ENCODE peak calls at places on chromosome 20, in eight cellular contexts. E is AG10803; U is fibroblast of the aortic adventitia; B is HepG2; H is right lobe of liver; X is CD8-positive, alpha-beta memory T cell; Q is fibroblast of pulmonary artery; G is lower leg skin. W is an unnamed sample.

GRCh38 chr20:15708984-15709598 is 864.2 kb downstream of the KIF16B start:
- DNase-seq in B (peak), Q (peak), U (no peak), X (no peak), H (peak), E (no peak), G (no peak), W (peak)

GRCh38 chr20:29743101-29743931 is 1514.1 kb upstream of the DEFB115 start:
- DNase-seq in E (no peak), Q (no peak), H (no peak), U (no peak), X (no peak), G (no peak), B (no peak), W (no peak)

GRCh38 chr20:1185316-1185741 is 548 bp upstream of the TMEM74B start:
- DNase-seq in Q (no peak), B (no peak), E (no peak), H (no peak), U (no peak), G (no peak), X (no peak), W (no peak)

GRCh38 chr20:1121439-1121838 is 3.0 kb downstream of the PSMF1 start:
- DNase-seq in E (no peak), U (peak), H (no peak), X (no peak), B (no peak), G (no peak), Q (no peak), W (no peak)

GRCh38 chr20:49344975-49345374 is 67.1 kb upstream of the ZNFX1 start:
- DNase-seq in B (no peak), X (no peak), H (no peak), Q (peak), E (peak), G (peak), U (peak), W (peak)

GRCh38 chr20:10674684-10675455 is 1.1 kb upstream of the JAG1 start:
- DNase-seq in U (peak), H (peak), E (peak), Q (peak), X (no peak), B (peak), G (no peak), W (peak)

GRCh38 chr20:43914286-43914685 is 366 bp upstream of the TOX2 start:
- DNase-seq in U (no peak), G (no peak), E (no peak), H (no peak), X (no peak), B (no peak), Q (no peak), W (no peak)

GRCh38 chr20:58583586-58583985 is 67.5 kb upstream of the STX16 start:
- DNase-seq in U (no peak), G (no peak), B (no peak), H (no peak), X (no peak), E (no peak), Q (no peak), W (no peak)

GRCh38 chr20:53609501-53610445 is 16.1 kb upstream of the ZNF217 start:
- DNase-seq in G (no peak), B (no peak), H (no peak), Q (no peak), U (no peak), X (peak), E (peak), W (peak)
- H3K4me3 ChIP-seq in G (no peak), B (no peak), H (no peak), Q (no peak), U (no peak), X (peak), E (no peak), W (no peak)

GRCh38 chr20:25038591-25039015 is 19.3 kb downstream of the ACSS1 start:
- DNase-seq in E (no peak), X (peak), H (no peak), B (no peak), U (no peak), G (no peak), Q (no peak), W (no peak)

GRCh38 chr20:25039697-25040437 is 18.1 kb downstream of the ACSS1 start:
- DNase-seq in E (peak), Q (peak), B (no peak), G (peak), U (peak), H (peak), X (no peak), W (peak)

GRCh38 chr20:25041813-25042530 is 16.0 kb downstream of the ACSS1 start:
- DNase-seq in Q (no peak), H (no peak), U (no peak), B (no peak), E (no peak), X (no peak), G (no peak), W (no peak)

GRCh38 chr20:25038103-25038410 is 19.9 kb downstream of the ACSS1 start:
- DNase-seq in E (no peak), B (no peak), Q (no peak), G (no peak), H (no peak), U (no peak), X (peak), W (no peak)

GRCh38 chr20:25040438-25040831 is 17.5 kb downstream of the ACSS1 start:
- DNase-seq in H (no peak), B (no peak), G (peak), X (no peak), E (peak), Q (peak), U (peak), W (peak)
- H3K4me3 ChIP-seq in H (no peak), B (no peak), G (no peak), X (no peak), E (no peak), Q (no peak), U (no peak), W (no peak)

DNA sequence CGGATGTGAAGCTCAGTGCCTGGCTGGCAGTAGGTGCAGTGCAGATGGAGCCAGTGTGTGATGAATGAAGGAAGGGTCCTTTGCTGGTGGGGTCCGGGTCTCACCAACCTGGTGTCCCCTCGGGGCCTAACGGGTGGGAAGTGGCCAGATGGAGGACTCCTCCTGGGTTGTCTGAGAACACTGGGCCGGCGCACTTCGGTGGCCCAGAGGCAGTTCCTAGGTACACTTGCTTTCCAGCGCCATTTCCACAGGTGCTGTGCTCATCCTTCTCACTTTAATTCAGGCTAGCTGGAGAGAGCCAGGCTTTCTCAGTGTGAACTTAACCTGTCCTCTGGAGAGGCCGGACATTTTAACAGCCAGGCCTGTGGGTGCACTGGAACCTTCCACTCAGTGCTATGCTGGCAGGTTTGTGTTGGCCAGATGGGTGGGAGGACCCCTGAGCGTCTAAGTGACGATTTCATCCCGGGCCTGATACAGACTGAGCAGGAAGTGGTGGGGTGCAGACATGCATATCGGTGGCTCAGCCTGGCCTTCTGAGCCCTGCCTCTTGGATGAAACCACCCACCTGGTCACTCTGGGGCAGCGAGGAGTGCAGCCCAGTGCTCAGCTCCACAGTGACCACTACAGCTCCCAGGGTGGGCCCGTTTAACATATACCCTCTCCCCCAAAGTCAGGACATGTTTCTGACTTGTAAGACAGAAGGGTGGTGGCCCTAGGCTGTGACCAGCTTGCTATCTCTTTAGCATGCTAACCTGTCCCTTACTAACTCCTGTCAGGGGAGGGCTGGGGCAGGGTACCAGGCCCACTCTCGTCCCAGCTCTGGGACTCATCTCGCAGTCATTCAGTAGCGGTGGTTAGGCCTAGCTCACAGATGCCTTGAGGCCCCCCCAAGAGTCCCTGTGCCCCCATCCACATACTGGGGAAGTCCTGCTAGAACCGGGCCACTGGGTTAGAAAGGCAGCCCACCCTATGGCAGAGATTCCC is 8.2 kb upstream of the PYGB start:
- DNase-seq in B (no peak), E (no peak), Q (no peak), G (no peak), U (no peak), X (no peak), H (peak), W (no peak)
- H3K4me3 ChIP-seq in B (no peak), E (no peak), Q (no peak), G (no peak), U (no peak), X (no peak), H (no peak), W (no peak)

GRCh38 chr20:33647603-33648395 is 14.3 kb upstream of the C20orf144 start:
- DNase-seq in B (no peak), E (peak), Q (peak), H (peak), X (no peak), U (peak), G (no peak), W (peak)
- H3K4me3 ChIP-seq in B (no peak), E (no peak), Q (no peak), H (peak), X (no peak), U (peak), G (no peak), W (no peak)

GRCh38 chr20:6851136-6851535 is 83.7 kb downstream of the BMP2 start:
- DNase-seq in Q (no peak), E (no peak), H (no peak), B (no peak), U (no peak), X (no peak), G (no peak), W (no peak)

GRCh38 chr20:6848992-6849391 is 81.5 kb downstream of the BMP2 start:
- DNase-seq in U (no peak), X (no peak), E (no peak), G (no peak), B (no peak), H (no peak), Q (no peak), W (no peak)

GRCh38 chr20:6845141-6845540 is 77.7 kb downstream of the BMP2 start:
- DNase-seq in Q (no peak), E (no peak), G (no peak), X (no peak), H (no peak), B (no peak), U (no peak), W (no peak)

GRCh38 chr20:6852478-6852877 is 85.0 kb downstream of the BMP2 start:
- DNase-seq in E (no peak), Q (no peak), H (no peak), X (no peak), B (no peak), U (no peak), G (no peak), W (no peak)

GRCh38 chr20:6848041-6848440 is 80.6 kb downstream of the BMP2 start:
- DNase-seq in H (no peak), X (no peak), Q (no peak), B (no peak), E (no peak), U (no peak), G (no peak), W (no peak)
- H3K4me3 ChIP-seq in H (no peak), X (no peak), Q (no peak), B (no peak), E (no peak), U (no peak), G (no peak), W (no peak)

W was measured in fibroblast of mammary gland.